ENCODE peak calls at places on chromosomes 7 and 10, in seven cellular contexts. A is ACHN, M is hippocampal formation, I is activated T-helper 1 cell treated with Interleukin-2 at 50 U/mL for 16 hours, P is choroid plexus epithelial cell, D is NCI-H1092 treated with DMSO at 0.1 percent for 48 hours, T is OCI-M1. U is an unnamed sample.

GRCh38 chr10:28463676-28464395 is 69.1 kb upstream of the WAC start:
- DNase-seq in A (no peak), M (no peak), I (no peak), P (no peak), D (peak), T (peak), U (no peak)

GRCh38 chr10:119189811-119190282 is 11.2 kb upstream of the PRDX3 start:
- DNase-seq in A (no peak), M (peak), I (no peak), P (peak), D (no peak), T (peak), U (no peak)

GRCh38 chr7:132029369-132030160 is 473.1 kb upstream of the PODXL start:
- DNase-seq in A (no peak), M (no peak), I (no peak), P (no peak), D (peak), T (no peak), U (no peak)

GRCh38 chr10:127405221-127405620 is 143.9 kb upstream of the NPS start:
- DNase-seq in A (peak), M (no peak), I (no peak), P (peak), D (no peak), T (no peak), U (no peak)

GRCh38 chr7:51021906-51022570 is 239.3 kb upstream of the GRB10 start:
- DNase-seq in A (no peak), M (no peak), I (no peak), P (no peak), D (no peak), T (no peak), U (no peak)

GRCh38 chr7:30010022-30010421 is 16.5 kb downstream of the FKBP14 start:
- DNase-seq in A (no peak), M (no peak), I (no peak), P (no peak), D (no peak), T (no peak), U (no peak)

GRCh38 chr7:33667261-33667660 is 238.1 kb upstream of the BMPER start:
- DNase-seq in A (no peak), M (no peak), I (no peak), P (peak), D (no peak), T (no peak), U (no peak)

GRCh38 chr10:61262486-61263261 is 190.5 kb downstream of the TMEM26 start:
- DNase-seq in A (no peak), M (no peak), I (no peak), P (peak), D (no peak), T (no peak), U (no peak)

GRCh38 chr10:60564475-60564874 is 174.8 kb upstream of the ANK3 start:
- DNase-seq in A (no peak), M (no peak), I (no peak), P (no peak), D (no peak), T (no peak), U (no peak)

GRCh38 chr7:112362796-112363195 is 87.5 kb upstream of the IFRD1 start:
- DNase-seq in A (no peak), M (no peak), I (no peak), P (no peak), D (peak), T (no peak), U (no peak)

GRCh38 chr10:5776881-5777197 is 36.4 kb downstream of the GDI2 start:
- DNase-seq in A (peak), M (no peak), I (no peak), P (peak), D (no peak), T (no peak), U (no peak)

GRCh38 chr10:127145173-127145572 is 51.2 kb downstream of the INSYN2A start:
- DNase-seq in A (peak), M (no peak), I (no peak), P (peak), D (no peak), T (no peak), U (no peak)

GRCh38 chr10:113894581-113894980 is 40.1 kb downstream of the NHLRC2 start:
- DNase-seq in A (no peak), M (no peak), I (no peak), P (no peak), D (no peak), T (no peak), U (no peak)

GRCh38 chr10:28686835-28687682 is 9.7 kb downstream of the BAMBI start:
- DNase-seq in A (no peak), M (no peak), I (no peak), P (peak), D (no peak), T (no peak), U (no peak)

GRCh38 chr10:15324113-15324512 is 47.0 kb downstream of the FAM171A1 start:
- DNase-seq in A (no peak), M (no peak), I (no peak), P (no peak), D (no peak), T (no peak), U (no peak)

GRCh38 chr10:120980316-120980975 is 129.3 kb downstream of the WDR11 start:
- DNase-seq in A (no peak), M (no peak), I (no peak), P (no peak), D (no peak), T (no peak), U (no peak)

GRCh38 chr10:52316500-52316899 is 2.4 kb downstream of the DKK1 start:
- DNase-seq in A (no peak), M (no peak), I (no peak), P (no peak), D (no peak), T (no peak), U (no peak)